ENCODE peak calls at places on chromosomes 7 and 10, in eight cellular contexts. One of them, this sample, is unnamed.

GRCh38 chr10:97057836-97058235 is 127.9 kb downstream of the SLIT1 start:
- DNase-seq in astrocyte of the spinal cord: no peak
- DNase-seq in lower leg skin: no peak
- DNase-seq in cardiac fibroblast: no peak
- DNase-seq in fibroblast of pulmonary artery: no peak
- DNase-seq in HFF-Myc: no peak
- DNase-seq in Panc1: no peak
- DNase-seq in PC-3: no peak
- DNase-seq in this sample: no peak

GRCh38 chr7:85554294-85554877 is 367.5 kb upstream of the SEMA3D start:
- DNase-seq in astrocyte of the spinal cord: peak; percentile 80
- DNase-seq in lower leg skin: no peak
- DNase-seq in cardiac fibroblast: peak; percentile 85
- DNase-seq in fibroblast of pulmonary artery: peak; percentile 85
- DNase-seq in HFF-Myc: peak; percentile 67
- DNase-seq in Panc1: peak; percentile 50
- DNase-seq in PC-3: peak; percentile 82
- DNase-seq in this sample: no peak

GRCh38 chr10:3418041-3418760 is 245.6 kb upstream of the PITRM1 start:
- DNase-seq in astrocyte of the spinal cord: no peak
- DNase-seq in lower leg skin: peak; percentile 60
- DNase-seq in cardiac fibroblast: no peak
- DNase-seq in fibroblast of pulmonary artery: no peak
- DNase-seq in HFF-Myc: no peak
- DNase-seq in Panc1: no peak
- DNase-seq in PC-3: no peak
- DNase-seq in this sample: no peak

GRCh38 chr10:102342958-102343357 is 52.5 kb upstream of the NFKB2 start:
- DNase-seq in astrocyte of the spinal cord: peak; percentile 87
- DNase-seq in lower leg skin: no peak
- DNase-seq in cardiac fibroblast: peak; percentile 73
- DNase-seq in fibroblast of pulmonary artery: peak; percentile 78
- DNase-seq in HFF-Myc: no peak
- DNase-seq in Panc1: no peak
- DNase-seq in PC-3: peak; percentile 69
- DNase-seq in this sample: no peak

GRCh38 chr10:7696545-7696944 is 6.6 kb upstream of the ITIH2 start:
- DNase-seq in astrocyte of the spinal cord: peak; percentile 4
- DNase-seq in lower leg skin: no peak
- DNase-seq in cardiac fibroblast: no peak
- DNase-seq in fibroblast of pulmonary artery: peak; percentile 18
- DNase-seq in HFF-Myc: no peak
- DNase-seq in Panc1: no peak
- DNase-seq in PC-3: peak; percentile 35
- DNase-seq in this sample: no peak

GRCh38 chr10:12589271-12589670 is 239.9 kb downstream of the CAMK1D start:
- DNase-seq in astrocyte of the spinal cord: no peak
- DNase-seq in lower leg skin: no peak
- DNase-seq in cardiac fibroblast: no peak
- DNase-seq in fibroblast of pulmonary artery: no peak
- DNase-seq in HFF-Myc: no peak
- DNase-seq in Panc1: no peak
- DNase-seq in PC-3: no peak
- DNase-seq in this sample: no peak

GRCh38 chr10:69461327-69462025 is 10.2 kb downstream of the TSPAN15 start:
- DNase-seq in astrocyte of the spinal cord: no peak
- DNase-seq in lower leg skin: no peak
- DNase-seq in cardiac fibroblast: no peak
- DNase-seq in fibroblast of pulmonary artery: no peak
- DNase-seq in HFF-Myc: no peak
- DNase-seq in Panc1: no peak
- DNase-seq in PC-3: no peak
- DNase-seq in this sample: no peak

GRCh38 chr10:79392020-79392398 is 44.7 kb downstream of the PPIF start:
- DNase-seq in astrocyte of the spinal cord: no peak
- DNase-seq in lower leg skin: peak; percentile 83
- DNase-seq in cardiac fibroblast: no peak
- DNase-seq in fibroblast of pulmonary artery: no peak
- DNase-seq in HFF-Myc: no peak
- DNase-seq in Panc1: no peak
- DNase-seq in PC-3: no peak
- DNase-seq in this sample: no peak

GRCh38 chr7:36625247-36625646 is 99.0 kb downstream of the AOAH start:
- DNase-seq in astrocyte of the spinal cord: no peak
- DNase-seq in lower leg skin: no peak
- DNase-seq in cardiac fibroblast: no peak
- DNase-seq in fibroblast of pulmonary artery: no peak
- DNase-seq in HFF-Myc: peak; percentile 25
- DNase-seq in Panc1: no peak
- DNase-seq in PC-3: no peak
- DNase-seq in this sample: no peak

GRCh38 chr10:32412499-32412853 is 33.5 kb upstream of the CCDC7 start:
- DNase-seq in astrocyte of the spinal cord: peak; percentile 44
- DNase-seq in lower leg skin: no peak
- DNase-seq in cardiac fibroblast: peak; percentile 28
- DNase-seq in fibroblast of pulmonary artery: peak; percentile 25
- DNase-seq in HFF-Myc: no peak
- DNase-seq in Panc1: no peak
- DNase-seq in PC-3: peak; percentile 65
- DNase-seq in this sample: no peak

GRCh38 chr7:94654764-94655561 is 970 bp downstream of the SGCE start:
- DNase-seq in astrocyte of the spinal cord: peak; percentile 78
- DNase-seq in lower leg skin: no peak
- DNase-seq in cardiac fibroblast: peak; percentile 65
- DNase-seq in fibroblast of pulmonary artery: peak; percentile 61
- DNase-seq in HFF-Myc: no peak
- DNase-seq in Panc1: no peak
- DNase-seq in PC-3: peak; percentile 45
- DNase-seq in this sample: no peak

GRCh38 chr10:3263747-3264146 is 91.2 kb upstream of the PITRM1 start:
- DNase-seq in astrocyte of the spinal cord: no peak
- DNase-seq in lower leg skin: no peak
- DNase-seq in cardiac fibroblast: no peak
- DNase-seq in fibroblast of pulmonary artery: no peak
- DNase-seq in HFF-Myc: no peak
- DNase-seq in Panc1: no peak
- DNase-seq in PC-3: no peak
- DNase-seq in this sample: no peak

GRCh38 chr10:95277201-95277570 is 13.6 kb downstream of the PDLIM1 start:
- DNase-seq in astrocyte of the spinal cord: no peak
- DNase-seq in lower leg skin: no peak
- DNase-seq in cardiac fibroblast: no peak
- DNase-seq in fibroblast of pulmonary artery: no peak
- DNase-seq in HFF-Myc: no peak
- DNase-seq in Panc1: no peak
- DNase-seq in PC-3: no peak
- DNase-seq in this sample: no peak

GRCh38 chr10:28769147-28769604 is 91.9 kb downstream of the BAMBI start:
- DNase-seq in astrocyte of the spinal cord: no peak
- DNase-seq in lower leg skin: no peak
- DNase-seq in cardiac fibroblast: no peak
- DNase-seq in fibroblast of pulmonary artery: no peak
- DNase-seq in HFF-Myc: no peak
- DNase-seq in Panc1: no peak
- DNase-seq in PC-3: no peak
- DNase-seq in this sample: no peak

GRCh38 chr10:13448216-13448615 is 80.6 kb downstream of the BEND7 start:
- DNase-seq in astrocyte of the spinal cord: peak; percentile 68
- DNase-seq in lower leg skin: no peak
- DNase-seq in cardiac fibroblast: peak; percentile 31
- DNase-seq in fibroblast of pulmonary artery: peak; percentile 52
- DNase-seq in HFF-Myc: no peak
- DNase-seq in Panc1: no peak
- DNase-seq in PC-3: no peak
- DNase-seq in this sample: no peak

GRCh38 chr10:80474920-80475319 is 20.8 kb downstream of the TSPAN14 start:
- DNase-seq in astrocyte of the spinal cord: no peak
- DNase-seq in lower leg skin: peak; percentile 72
- DNase-seq in cardiac fibroblast: no peak
- DNase-seq in fibroblast of pulmonary artery: no peak
- DNase-seq in HFF-Myc: no peak
- DNase-seq in Panc1: no peak
- DNase-seq in PC-3: no peak
- DNase-seq in this sample: no peak

GRCh38 chr10:94334857-94335256 is 27.9 kb downstream of the NOC3L start:
- DNase-seq in astrocyte of the spinal cord: no peak
- DNase-seq in lower leg skin: no peak
- DNase-seq in cardiac fibroblast: no peak
- DNase-seq in fibroblast of pulmonary artery: no peak
- DNase-seq in HFF-Myc: no peak
- DNase-seq in Panc1: no peak
- DNase-seq in PC-3: no peak
- DNase-seq in this sample: no peak

GRCh38 chr7:121803041-121803440 is 69.9 kb upstream of the PTPRZ1 start:
- DNase-seq in astrocyte of the spinal cord: no peak
- DNase-seq in lower leg skin: no peak
- DNase-seq in cardiac fibroblast: no peak
- DNase-seq in fibroblast of pulmonary artery: no peak
- DNase-seq in HFF-Myc: no peak
- DNase-seq in Panc1: no peak
- DNase-seq in PC-3: no peak
- DNase-seq in this sample: no peak

GRCh38 chr7:116530107-116530820 is 5.4 kb downstream of the CAV1 start:
- DNase-seq in astrocyte of the spinal cord: no peak
- DNase-seq in lower leg skin: no peak
- DNase-seq in cardiac fibroblast: no peak
- DNase-seq in fibroblast of pulmonary artery: no peak
- DNase-seq in HFF-Myc: no peak
- DNase-seq in Panc1: no peak
- DNase-seq in PC-3: no peak
- DNase-seq in this sample: no peak

GRCh38 chr7:103851357-103851756 is 138.1 kb downstream of the RELN start:
- DNase-seq in astrocyte of the spinal cord: peak; percentile 44
- DNase-seq in lower leg skin: no peak
- DNase-seq in cardiac fibroblast: peak; percentile 41
- DNase-seq in fibroblast of pulmonary artery: peak; percentile 27
- DNase-seq in HFF-Myc: no peak
- DNase-seq in Panc1: no peak
- DNase-seq in PC-3: no peak
- DNase-seq in this sample: no peak

GRCh38 chr7:155425946-155426345 is 32.0 kb upstream of the EN2 start:
- DNase-seq in astrocyte of the spinal cord: no peak
- DNase-seq in lower leg skin: no peak
- DNase-seq in cardiac fibroblast: no peak
- DNase-seq in fibroblast of pulmonary artery: no peak
- DNase-seq in HFF-Myc: no peak
- DNase-seq in Panc1: no peak
- DNase-seq in PC-3: no peak
- DNase-seq in this sample: no peak

DNA sequence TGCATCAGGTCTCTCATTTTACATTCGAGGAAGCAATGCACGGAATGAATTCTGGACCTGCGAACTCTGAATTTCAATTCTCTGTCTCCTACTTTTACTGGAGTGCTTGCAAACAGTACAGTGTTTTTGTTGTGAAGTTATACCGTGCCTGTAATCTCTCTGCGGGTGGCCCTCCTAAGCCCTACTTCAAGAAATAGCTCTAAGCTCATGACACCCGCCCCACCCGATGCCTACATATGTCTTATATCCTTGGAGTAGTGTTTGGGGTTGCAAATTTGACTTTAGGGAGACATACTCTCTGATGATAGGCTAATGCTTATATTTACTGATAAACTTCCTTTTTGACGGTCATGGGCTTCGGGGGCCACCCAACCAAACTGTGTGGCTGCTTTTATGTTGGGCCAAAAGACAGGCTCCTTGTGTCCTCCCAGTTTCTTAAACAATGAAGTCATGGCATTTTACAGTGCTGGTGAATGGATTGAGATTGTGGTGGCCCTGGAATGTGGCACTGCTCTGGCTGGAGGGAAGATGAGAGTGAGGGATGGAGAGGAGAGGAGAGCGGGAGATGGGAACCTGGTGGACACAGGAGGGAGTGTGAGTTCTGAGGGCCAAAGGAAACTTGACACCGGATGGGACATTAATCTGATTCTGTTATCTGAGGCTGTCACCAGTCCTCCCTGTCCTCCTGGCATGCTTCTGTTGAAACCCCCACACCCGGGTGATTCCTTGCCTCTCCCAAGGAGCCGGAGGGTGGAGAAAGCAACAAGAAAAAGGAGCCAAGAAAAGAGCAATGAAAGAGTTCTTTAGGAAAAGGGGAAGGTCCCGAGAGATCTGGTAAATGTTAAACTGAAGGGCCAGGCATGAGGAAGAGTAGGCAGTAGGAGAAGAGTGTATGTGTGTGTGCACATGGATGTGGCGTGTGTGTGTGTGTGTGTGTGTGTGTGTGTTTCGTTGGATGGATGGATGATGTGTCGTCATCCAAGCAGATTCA is 113.2 kb downstream of the TCF7L2 start:
- DNase-seq in astrocyte of the spinal cord: no peak
- DNase-seq in lower leg skin: peak; percentile 67
- DNase-seq in cardiac fibroblast: peak; percentile 60
- DNase-seq in fibroblast of pulmonary artery: no peak
- DNase-seq in HFF-Myc: no peak
- DNase-seq in Panc1: no peak
- DNase-seq in PC-3: no peak
- DNase-seq in this sample: no peak
- TF ChIP-seq CTCF in astrocyte of the spinal cord: no peak
- TF ChIP-seq CTCF in lower leg skin: no peak
- TF ChIP-seq CTCF in cardiac fibroblast: no peak
- TF ChIP-seq CTCF in fibroblast of pulmonary artery: no peak
- TF ChIP-seq CTCF in HFF-Myc: no peak
- TF ChIP-seq CTCF in Panc1: no peak
- TF ChIP-seq CTCF in PC-3: no peak
- TF ChIP-seq CTCF in this sample: no peak

GRCh38 chr7:157399086-157399687 is 62.4 kb downstream of the DNAJB6 start:
- DNase-seq in astrocyte of the spinal cord: no peak
- DNase-seq in lower leg skin: no peak
- DNase-seq in cardiac fibroblast: no peak
- DNase-seq in fibroblast of pulmonary artery: no peak
- DNase-seq in HFF-Myc: no peak
- DNase-seq in Panc1: no peak
- DNase-seq in PC-3: no peak
- DNase-seq in this sample: no peak
- H3K4me3 ChIP-seq in astrocyte of the spinal cord: no peak overlapping the region
- H3K4me3 ChIP-seq in lower leg skin: no peak overlapping the region
- H3K4me3 ChIP-seq in cardiac fibroblast: no peak overlapping the region
- H3K4me3 ChIP-seq in fibroblast of pulmonary artery: no peak overlapping the region
- H3K4me3 ChIP-seq in HFF-Myc: no peak overlapping the region
- H3K4me3 ChIP-seq in Panc1: no peak overlapping the region
- H3K4me3 ChIP-seq in PC-3: no peak overlapping the region
- H3K4me3 ChIP-seq in this sample: no peak overlapping the region

GRCh38 chr7:127578036-127578684 is 7.2 kb downstream of the GCC1 start:
- DNase-seq in astrocyte of the spinal cord: peak; percentile 22
- DNase-seq in lower leg skin: no peak
- DNase-seq in cardiac fibroblast: peak; percentile 26
- DNase-seq in fibroblast of pulmonary artery: peak; percentile 33
- DNase-seq in HFF-Myc: no peak
- DNase-seq in Panc1: no peak
- DNase-seq in PC-3: no peak
- DNase-seq in this sample: no peak
- TF ChIP-seq CTCF in astrocyte of the spinal cord: peak; percentile 28
- TF ChIP-seq CTCF in lower leg skin: no peak
- TF ChIP-seq CTCF in cardiac fibroblast: peak; percentile 15
- TF ChIP-seq CTCF in fibroblast of pulmonary artery: peak; percentile 35
- TF ChIP-seq CTCF in HFF-Myc: peak; percentile 22
- TF ChIP-seq CTCF in Panc1: peak; percentile 53
- TF ChIP-seq CTCF in PC-3: peak; percentile 50
- TF ChIP-seq CTCF in this sample: no peak

DNA sequence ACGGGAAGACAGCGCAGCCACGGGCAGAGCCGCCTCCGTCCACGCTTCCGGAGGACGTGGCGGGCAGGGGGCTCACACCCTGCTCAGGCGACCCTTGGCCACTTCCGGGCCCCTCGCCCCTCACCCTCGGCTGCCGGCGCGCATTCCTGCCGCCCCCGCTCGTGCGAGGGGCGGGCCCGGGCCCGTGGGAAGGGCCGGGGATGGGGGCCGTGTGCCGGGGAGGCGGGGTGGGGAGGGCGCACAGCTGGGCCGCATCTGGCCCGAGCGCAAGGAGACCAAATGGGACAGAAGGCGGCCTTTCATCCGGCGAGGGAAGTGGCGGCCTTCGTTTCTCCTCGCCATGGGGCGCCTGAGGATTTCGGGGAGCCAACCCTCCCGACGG is 846 bp upstream of the LFNG start:
- DNase-seq in astrocyte of the spinal cord: no peak
- DNase-seq in lower leg skin: no peak
- DNase-seq in cardiac fibroblast: no peak
- DNase-seq in fibroblast of pulmonary artery: no peak
- DNase-seq in HFF-Myc: no peak
- DNase-seq in Panc1: no peak
- DNase-seq in PC-3: no peak
- DNase-seq in this sample: no peak
- H3K4me3 ChIP-seq in astrocyte of the spinal cord: peak overlapping the region; percentile 13
- H3K4me3 ChIP-seq in lower leg skin: peak overlapping the region; percentile 19
- H3K4me3 ChIP-seq in cardiac fibroblast: peak overlapping the region; percentile 25
- H3K4me3 ChIP-seq in fibroblast of pulmonary artery: peak overlapping the region; percentile 40
- H3K4me3 ChIP-seq in HFF-Myc: peak overlapping the region; percentile 52
- H3K4me3 ChIP-seq in Panc1: peak overlapping the region; percentile 59
- H3K4me3 ChIP-seq in PC-3: no peak overlapping the region
- H3K4me3 ChIP-seq in this sample: peak overlapping the region; percentile 51